ENCODE peak calls at places on chromosomes 7 and 10, in five cellular contexts. Z, X, W, Y and L are unnamed samples.

GRCh38 chr10:119517235-119518141 is 25.0 kb downstream of the RGS10 start:
- DNase-seq in Z (peak), X (no peak), W (peak), Y (peak), L (no peak)

GRCh38 chr10:68566955-68567354 is 6.8 kb downstream of the TET1 start:
- DNase-seq in Z (no peak), X (no peak), W (no peak), Y (no peak), L (no peak)

GRCh38 chr7:103065666-103066065 is 8.9 kb downstream of the FBXL13 start:
- DNase-seq in Z (peak), X (peak), W (no peak), Y (no peak), L (no peak)

GRCh38 chr10:14534152-14534551 is 203.4 kb upstream of the FRMD4A start:
- DNase-seq in Z (no peak), X (no peak), W (no peak), Y (no peak), L (no peak)

GRCh38 chr10:103727546-103727963 is 127.8 kb downstream of the SH3PXD2A start:
- DNase-seq in Z (no peak), X (no peak), W (no peak), Y (no peak), L (no peak)

GRCh38 chr7:22969010-22969431 is 44.9 kb downstream of the HYCC1 start:
- DNase-seq in Z (no peak), X (no peak), W (no peak), Y (no peak), L (no peak)

GRCh38 chr10:16996530-16996964 is 133.1 kb downstream of the CUBN start:
- DNase-seq in Z (no peak), X (no peak), W (no peak), Y (peak), L (no peak)

GRCh38 chr10:113895018-113895417 is 40.6 kb downstream of the NHLRC2 start:
- DNase-seq in Z (no peak), X (no peak), W (peak), Y (peak), L (no peak)

GRCh38 chr7:27793780-27794179 is 53.8 kb downstream of the TAX1BP1 start:
- DNase-seq in Z (no peak), X (no peak), W (peak), Y (peak), L (no peak)

GRCh38 chr10:14859775-14860174 is 18.9 kb upstream of the SUV39H2 start:
- DNase-seq in Z (no peak), X (no peak), W (no peak), Y (no peak), L (no peak)

GRCh38 chr10:30803901-30804322 is 174.4 kb upstream of the LYZL2 start:
- DNase-seq in Z (no peak), X (no peak), W (peak), Y (peak), L (no peak)

GRCh38 chr7:33753881-33754525 is 151.3 kb upstream of the BMPER start:
- DNase-seq in Z (no peak), X (no peak), W (no peak), Y (no peak), L (no peak)

GRCh38 chr10:49079499-49079898 is 35.8 kb downstream of the VSTM4 start:
- DNase-seq in Z (no peak), X (no peak), W (no peak), Y (no peak), L (no peak)

GRCh38 chr7:127337581-127337980 is 54.9 kb downstream of the ZNF800 start:
- DNase-seq in Z (no peak), X (no peak), W (no peak), Y (no peak), L (no peak)

GRCh38 chr7:151377406-151377805 is 32.4 kb downstream of the WDR86 start:
- DNase-seq in Z (no peak), X (no peak), W (no peak), Y (no peak), L (no peak)

GRCh38 chr10:127569210-127569609 is 20.1 kb downstream of the NPS start:
- DNase-seq in Z (no peak), X (no peak), W (no peak), Y (no peak), L (no peak)

GRCh38 chr7:38973760-38974159 is 3.9 kb upstream of the POU6F2 start:
- DNase-seq in Z (no peak), X (no peak), W (no peak), Y (no peak), L (no peak)

GRCh38 chr10:7541137-7542087 is 125.4 kb downstream of the ITIH5 start:
- DNase-seq in Z (no peak), X (peak), W (no peak), Y (no peak), L (peak)

GRCh38 chr7:110839866-110840265 is 251.1 kb upstream of the LRRN3 start:
- DNase-seq in Z (no peak), X (peak), W (peak), Y (no peak), L (no peak)

GRCh38 chr10:86399879-86400704 is 33.5 kb upstream of the GRID1 start:
- DNase-seq in Z (peak), X (peak), W (peak), Y (peak), L (peak)

GRCh38 chr7:101817930-101818698 is 688 bp downstream of the CUX1 start:
- DNase-seq in Z (no peak), X (no peak), W (no peak), Y (no peak), L (no peak)

GRCh38 chr10:26491934-26492333 is 53.8 kb downstream of the APBB1IP start:
- DNase-seq in Z (no peak), X (peak), W (no peak), Y (no peak), L (no peak)

GRCh38 chr7:150949564-150949963 is 28.6 kb downstream of the KCNH2 start:
- DNase-seq in Z (no peak), X (no peak), W (no peak), Y (no peak), L (no peak)

GRCh38 chr7:134831862-134832261 is 52.4 kb downstream of the CALD1 start:
- DNase-seq in Z (no peak), X (no peak), W (no peak), Y (no peak), L (no peak)

GRCh38 chr10:20114179-20114578 is 297.9 kb downstream of the PLXDC2 start:
- DNase-seq in Z (no peak), X (no peak), W (no peak), Y (no peak), L (no peak)

GRCh38 chr10:123236122-123236521 is 81.9 kb downstream of the BUB3 start:
- DNase-seq in Z (no peak), X (no peak), W (no peak), Y (no peak), L (no peak)

GRCh38 chr10:129937351-129937751 is 26.7 kb downstream of the EBF3 start:
- DNase-seq in Z (no peak), X (no peak), W (no peak), Y (no peak), L (no peak)

GRCh38 chr7:7737674-7738073 is 19.3 kb upstream of the RPA3 start:
- DNase-seq in Z (no peak), X (peak), W (no peak), Y (no peak), L (no peak)